ENCODE peak calls at places on chromosome 13, in nine cellular contexts. K is ovary; Y is CD4-positive, alpha-beta T cell; W is fibroblast of lung; Q is Panc1; T is RWPE1; C is Peyer's patch; O is A549; P is substantia nigra. A is an unnamed sample.

GRCh38 chr13:52924241-52925148 is 76.1 kb upstream of the PCDH8 start:
- DNase-seq in K (no peak), Y (no peak), W (no peak), Q (no peak), T (no peak), C (no peak), O (no peak), P (no peak), A (no peak)

GRCh38 chr13:35723820-35724219 is 247.3 kb upstream of the MAB21L1 start:
- DNase-seq in K (peak; percentile 38), Y (no peak), W (no peak), Q (no peak), T (no peak), C (no peak), O (no peak), P (no peak), A (no peak)

GRCh38 chr13:70884196-70884595 is 775.9 kb upstream of the KLHL1 start:
- DNase-seq in K (no peak), Y (no peak), W (no peak), Q (no peak), T (no peak), C (no peak), O (no peak), P (no peak), A (no peak)

GRCh38 chr13:82791035-82791434 is 1091.2 kb downstream of the SLITRK1 start:
- DNase-seq in K (no peak), Y (no peak), W (no peak), Q (no peak), T (no peak), C (no peak), O (no peak), P (no peak), A (no peak)

GRCh38 chr13:73220966-73221720 is 162.3 kb downstream of the KLF5 start:
- DNase-seq in K (no peak), Y (no peak), W (no peak), Q (no peak), T (no peak), C (no peak), O (peak; percentile 25), P (no peak), A (no peak)

GRCh38 chr13:104015646-104016396 is 949.6 kb upstream of the SLC10A2 start:
- DNase-seq in K (no peak), Y (no peak), W (peak; percentile 88), Q (no peak), T (no peak), C (no peak), O (no peak), P (no peak), A (no peak)

GRCh38 chr13:87798536-87798935 is 127.4 kb downstream of the SLITRK5 start:
- DNase-seq in K (no peak), Y (no peak), W (no peak), Q (no peak), T (no peak), C (no peak), O (no peak), P (no peak), A (no peak)

GRCh38 chr13:33015791-33016323 is 366 bp upstream of the KL start:
- DNase-seq in K (no peak), Y (no peak), W (no peak), Q (no peak), T (no peak), C (no peak), O (no peak), P (no peak), A (no peak)

GRCh38 chr13:82002693-82003092 is 1661.8 kb upstream of the SPRY2 start:
- DNase-seq in K (no peak), Y (no peak), W (no peak), Q (no peak), T (no peak), C (no peak), O (peak; percentile 52), P (no peak), A (no peak)

GRCh38 chr13:90947976-90948375 is 399.5 kb upstream of the MIR17HG start:
- DNase-seq in K (no peak), Y (no peak), W (no peak), Q (no peak), T (no peak), C (no peak), O (no peak), P (no peak), A (no peak)
- H3K27ac ChIP-seq in K (no peak overlapping the region), Y (no peak overlapping the region), W (no peak overlapping the region), Q (no peak overlapping the region), T (no peak overlapping the region), C (no peak overlapping the region), O (peak overlapping the region; percentile 48), P (no peak overlapping the region), A (no peak overlapping the region)

GRCh38 chr13:43425234-43425633 is 361.5 kb downstream of the ENOX1 start:
- DNase-seq in K (no peak), Y (no peak), W (no peak), Q (no peak), T (no peak), C (no peak), O (no peak), P (no peak), A (no peak)
- H3K27ac ChIP-seq in K (no peak overlapping the region), Y (no peak overlapping the region), W (no peak overlapping the region), Q (no peak overlapping the region), T (no peak overlapping the region), C (no peak overlapping the region), O (no peak overlapping the region), P (no peak overlapping the region), A (no peak overlapping the region)

GRCh38 chr13:113413898-113414282 is 39.4 kb downstream of the ADPRHL1 start:
- DNase-seq in K (no peak), Y (no peak), W (peak; percentile 62), Q (no peak), T (no peak), C (no peak), O (no peak), P (no peak), A (no peak)

GRCh38 chr13:113415825-113416224 is 37.5 kb downstream of the ADPRHL1 start:
- DNase-seq in K (no peak), Y (no peak), W (no peak), Q (no peak), T (no peak), C (no peak), O (no peak), P (no peak), A (no peak)

GRCh38 chr13:113413178-113413897 is 40.0 kb downstream of the ADPRHL1 start:
- DNase-seq in K (no peak), Y (no peak), W (peak; percentile 52), Q (no peak), T (no peak), C (no peak), O (no peak), P (no peak), A (no peak)

GRCh38 chr13:113415032-113415431 is 38.3 kb downstream of the ADPRHL1 start:
- DNase-seq in K (no peak), Y (no peak), W (no peak), Q (no peak), T (no peak), C (no peak), O (no peak), P (no peak), A (no peak)

GRCh38 chr13:113414335-113414734 is 39.0 kb downstream of the ADPRHL1 start:
- DNase-seq in K (no peak), Y (no peak), W (no peak), Q (no peak), T (no peak), C (no peak), O (no peak), P (no peak), A (no peak)
- H3K27ac ChIP-seq in K (no peak overlapping the region), Y (no peak overlapping the region), W (no peak overlapping the region), Q (no peak overlapping the region), T (no peak overlapping the region), C (peak overlapping the region; percentile 14), O (no peak overlapping the region), P (no peak overlapping the region), A (no peak overlapping the region)

DNA sequence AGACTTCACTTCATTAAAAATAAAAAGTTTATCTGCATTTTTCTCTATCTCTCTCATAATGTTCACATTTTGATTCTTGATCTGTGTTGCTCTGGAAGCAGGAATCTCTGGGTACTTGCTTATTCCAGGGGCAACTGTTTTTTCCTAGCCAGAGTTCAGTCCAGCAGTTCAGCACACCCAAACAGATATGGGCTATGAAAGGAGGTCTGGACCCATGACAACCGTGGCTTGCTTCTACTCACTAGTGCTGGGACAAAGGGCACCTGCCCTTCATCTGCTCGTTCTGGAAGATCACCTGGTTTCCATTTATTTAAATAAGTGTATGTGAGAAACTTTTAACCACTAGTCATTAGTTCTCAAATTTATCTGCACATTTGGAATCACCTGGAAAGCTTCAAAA is 36.0 kb downstream of the POLR1D start:
- DNase-seq in K (no peak), Y (no peak), W (no peak), Q (no peak), T (no peak), C (no peak), O (no peak), P (no peak), A (no peak)
- H3K27ac ChIP-seq in K (no peak overlapping the region), Y (no peak overlapping the region), W (no peak overlapping the region), Q (no peak overlapping the region), T (no peak overlapping the region), C (no peak overlapping the region), O (no peak overlapping the region), P (no peak overlapping the region), A (no peak overlapping the region)

GRCh38 chr13:48801255-48801654 is 147.5 kb downstream of the CYSLTR2 start:
- DNase-seq in K (no peak), Y (no peak), W (peak; percentile 72), Q (no peak), T (no peak), C (no peak), O (no peak), P (no peak), A (no peak)

GRCh38 chr13:48808689-48809088 is 155.0 kb downstream of the CYSLTR2 start:
- DNase-seq in K (no peak), Y (no peak), W (no peak), Q (no peak), T (no peak), C (no peak), O (no peak), P (no peak), A (no peak)

GRCh38 chr13:48804836-48805601 is 151.3 kb downstream of the CYSLTR2 start:
- DNase-seq in K (no peak), Y (no peak), W (peak; percentile 73), Q (no peak), T (no peak), C (no peak), O (no peak), P (no peak), A (no peak)

DNA sequence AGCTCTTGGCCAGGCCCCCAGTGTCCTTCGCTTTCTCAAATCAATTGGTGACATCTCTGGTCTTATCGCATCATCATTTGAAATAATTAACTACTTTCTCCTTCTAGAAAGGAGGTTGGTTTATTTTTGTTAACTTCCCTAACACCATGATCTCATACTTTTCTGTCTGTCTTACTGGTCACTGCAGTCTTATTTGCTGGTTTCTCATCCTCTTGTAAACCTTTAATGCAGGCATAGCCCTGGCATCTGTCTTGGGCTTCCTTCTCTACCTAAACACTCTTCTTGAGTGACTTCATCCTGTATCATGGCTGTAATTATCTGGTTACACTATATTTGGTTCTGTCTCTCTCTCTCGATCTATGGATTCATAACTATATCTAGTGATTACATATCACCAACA is 152.8 kb downstream of the CYSLTR2 start:
- DNase-seq in K (no peak), Y (no peak), W (no peak), Q (no peak), T (no peak), C (no peak), O (no peak), P (no peak), A (no peak)
- H3K27ac ChIP-seq in K (no peak overlapping the region), Y (no peak overlapping the region), W (no peak overlapping the region), Q (no peak overlapping the region), T (no peak overlapping the region), C (no peak overlapping the region), O (no peak overlapping the region), P (no peak overlapping the region), A (no peak overlapping the region)